ENCODE peak calls at places on chromosomes 16 and 17, in four cellular contexts. One of them, this sample, is unnamed.

GRCh38 chr17:76151896-76152454 is 10.9 kb upstream of the FOXJ1 start:
- DNase-seq in epithelial cell of esophagus: no peak
- DNase-seq in A673: no peak
- DNase-seq in naive thymus-derived CD8-positive, alpha-beta T cell: peak; percentile 70
- DNase-seq in this sample: no peak

GRCh38 chr17:47604268-47604927 is 45.3 kb upstream of the KPNB1 start:
- DNase-seq in naive thymus-derived CD8-positive, alpha-beta T cell: no peak
- DNase-seq in epithelial cell of esophagus: no peak
- DNase-seq in A673: peak; percentile 22
- DNase-seq in this sample: no peak

GRCh38 chr17:4364622-4365041 is 1.8 kb downstream of the UBE2G1 start:
- DNase-seq in A673: no peak
- DNase-seq in epithelial cell of esophagus: no peak
- DNase-seq in naive thymus-derived CD8-positive, alpha-beta T cell: no peak
- DNase-seq in this sample: no peak

GRCh38 chr17:76208120-76208519 is 32.2 kb downstream of the RNF157 start:
- DNase-seq in epithelial cell of esophagus: no peak
- DNase-seq in naive thymus-derived CD8-positive, alpha-beta T cell: no peak
- DNase-seq in A673: no peak
- DNase-seq in this sample: no peak

GRCh38 chr17:2510559-2510958 is 1.1 kb downstream of the METTL16 start:
- DNase-seq in epithelial cell of esophagus: no peak
- DNase-seq in A673: no peak
- DNase-seq in naive thymus-derived CD8-positive, alpha-beta T cell: no peak
- DNase-seq in this sample: no peak

GRCh38 chr17:17468217-17469010 is 8.4 kb upstream of the MED9 start:
- DNase-seq in naive thymus-derived CD8-positive, alpha-beta T cell: no peak
- DNase-seq in epithelial cell of esophagus: no peak
- DNase-seq in A673: no peak
- DNase-seq in this sample: no peak

GRCh38 chr17:82529914-82530300 is 10.4 kb downstream of the FOXK2 start:
- DNase-seq in epithelial cell of esophagus: peak; percentile 60
- DNase-seq in naive thymus-derived CD8-positive, alpha-beta T cell: no peak
- DNase-seq in A673: no peak
- DNase-seq in this sample: no peak

GRCh38 chr17:7951143-7951792 is 19.3 kb downstream of the CNTROB start:
- DNase-seq in A673: no peak
- DNase-seq in epithelial cell of esophagus: no peak
- DNase-seq in naive thymus-derived CD8-positive, alpha-beta T cell: no peak
- DNase-seq in this sample: no peak

GRCh38 chr16:35365675-35366074 is 1906.3 kb downstream of the TP53TG3F start:
- DNase-seq in naive thymus-derived CD8-positive, alpha-beta T cell: no peak
- DNase-seq in A673: no peak
- DNase-seq in epithelial cell of esophagus: peak; percentile 57
- DNase-seq in this sample: no peak

GRCh38 chr17:70168044-70168978 is 1.0 kb upstream of the KCNJ2 start:
- DNase-seq in epithelial cell of esophagus: peak; percentile 82
- DNase-seq in A673: peak; percentile 65
- DNase-seq in naive thymus-derived CD8-positive, alpha-beta T cell: no peak
- DNase-seq in this sample: peak; percentile 30

GRCh38 chr16:5693426-5693825 is 595.8 kb upstream of the EEF2KMT start:
- DNase-seq in naive thymus-derived CD8-positive, alpha-beta T cell: no peak
- DNase-seq in epithelial cell of esophagus: no peak
- DNase-seq in A673: no peak
- DNase-seq in this sample: no peak

This sample was measured in progenitor cell of endocrine pancreas.